ENCODE peak calls at places on chromosomes 12 and 14, in seven cellular contexts. One of them, this sample, is unnamed.

GRCh38 chr14:54177861-54178591 is 218.8 kb upstream of the CDKN3 start:
- DNase-seq in heart right ventricle: no peak
- DNase-seq in endothelial cell: no peak
- DNase-seq in A549: no peak
- DNase-seq in HFFc6: no peak
- DNase-seq in pancreas: no peak
- DNase-seq in astrocyte: peak
- DNase-seq in this sample: no peak

GRCh38 chr12:108810636-108811035 is 46.7 kb downstream of the SSH1 start:
- DNase-seq in heart right ventricle: no peak
- DNase-seq in endothelial cell: no peak
- DNase-seq in A549: no peak
- DNase-seq in HFFc6: no peak
- DNase-seq in pancreas: no peak
- DNase-seq in astrocyte: no peak
- DNase-seq in this sample: no peak

GRCh38 chr14:74933925-74934435 is 10.9 kb upstream of the RPS6KL1 start:
- DNase-seq in heart right ventricle: no peak
- DNase-seq in endothelial cell: no peak
- DNase-seq in A549: no peak
- DNase-seq in HFFc6: no peak
- DNase-seq in pancreas: no peak
- DNase-seq in astrocyte: no peak
- DNase-seq in this sample: no peak

GRCh38 chr12:84954415-84954814 is 41.8 kb upstream of the SLC6A15 start:
- DNase-seq in heart right ventricle: no peak
- DNase-seq in endothelial cell: no peak
- DNase-seq in A549: no peak
- DNase-seq in HFFc6: no peak
- DNase-seq in pancreas: no peak
- DNase-seq in astrocyte: no peak
- DNase-seq in this sample: no peak

GRCh38 chr14:24612186-24612585 is 2.7 kb upstream of the GZMH start:
- DNase-seq in heart right ventricle: no peak
- DNase-seq in endothelial cell: no peak
- DNase-seq in A549: no peak
- DNase-seq in HFFc6: no peak
- DNase-seq in pancreas: no peak
- DNase-seq in astrocyte: no peak
- DNase-seq in this sample: no peak

GRCh38 chr12:122028165-122028591 is 6.5 kb downstream of the BCL7A start:
- DNase-seq in heart right ventricle: no peak
- DNase-seq in endothelial cell: no peak
- DNase-seq in A549: no peak
- DNase-seq in HFFc6: no peak
- DNase-seq in pancreas: no peak
- DNase-seq in astrocyte: peak
- DNase-seq in this sample: no peak

GRCh38 chr12:6323340-6323994 is 13.0 kb downstream of the PLEKHG6 start:
- DNase-seq in heart right ventricle: peak
- DNase-seq in endothelial cell: peak
- DNase-seq in A549: peak
- DNase-seq in HFFc6: peak
- DNase-seq in pancreas: peak
- DNase-seq in astrocyte: peak
- DNase-seq in this sample: peak

GRCh38 chr14:78313499-78313898 is 143.3 kb downstream of the NRXN3 start:
- DNase-seq in heart right ventricle: no peak
- DNase-seq in endothelial cell: no peak
- DNase-seq in A549: no peak
- DNase-seq in HFFc6: no peak
- DNase-seq in pancreas: no peak
- DNase-seq in astrocyte: no peak
- DNase-seq in this sample: no peak

GRCh38 chr12:122669397-122670070 is 33.6 kb downstream of the HCAR2 start:
- DNase-seq in heart right ventricle: no peak
- DNase-seq in endothelial cell: no peak
- DNase-seq in A549: no peak
- DNase-seq in HFFc6: peak
- DNase-seq in pancreas: no peak
- DNase-seq in astrocyte: peak
- DNase-seq in this sample: no peak

GRCh38 chr14:99042376-99043257 is 229.4 kb downstream of the BCL11B start:
- DNase-seq in heart right ventricle: no peak
- DNase-seq in endothelial cell: no peak
- DNase-seq in A549: no peak
- DNase-seq in HFFc6: no peak
- DNase-seq in pancreas: no peak
- DNase-seq in astrocyte: no peak
- DNase-seq in this sample: no peak

GRCh38 chr14:69153848-69154208 is 909 bp upstream of the DCAF5 start:
- DNase-seq in heart right ventricle: peak
- DNase-seq in endothelial cell: no peak
- DNase-seq in A549: no peak
- DNase-seq in HFFc6: peak
- DNase-seq in pancreas: peak
- DNase-seq in astrocyte: peak
- DNase-seq in this sample: no peak

GRCh38 chr14:69152944-69153847 is at the start of gene DCAF5:
- DNase-seq in heart right ventricle: peak
- DNase-seq in endothelial cell: peak
- DNase-seq in A549: peak
- DNase-seq in HFFc6: peak
- DNase-seq in pancreas: peak
- DNase-seq in astrocyte: peak
- DNase-seq in this sample: peak

GRCh38 chr14:69152181-69152943 is 557 bp downstream of the DCAF5 start:
- DNase-seq in heart right ventricle: peak
- DNase-seq in endothelial cell: peak
- DNase-seq in A549: no peak
- DNase-seq in HFFc6: no peak
- DNase-seq in pancreas: peak
- DNase-seq in astrocyte: peak
- DNase-seq in this sample: peak

GRCh38 chr14:69156224-69156623 is 3.3 kb upstream of the DCAF5 start:
- DNase-seq in heart right ventricle: no peak
- DNase-seq in endothelial cell: no peak
- DNase-seq in A549: no peak
- DNase-seq in HFFc6: no peak
- DNase-seq in pancreas: no peak
- DNase-seq in astrocyte: no peak
- DNase-seq in this sample: no peak

DNA sequence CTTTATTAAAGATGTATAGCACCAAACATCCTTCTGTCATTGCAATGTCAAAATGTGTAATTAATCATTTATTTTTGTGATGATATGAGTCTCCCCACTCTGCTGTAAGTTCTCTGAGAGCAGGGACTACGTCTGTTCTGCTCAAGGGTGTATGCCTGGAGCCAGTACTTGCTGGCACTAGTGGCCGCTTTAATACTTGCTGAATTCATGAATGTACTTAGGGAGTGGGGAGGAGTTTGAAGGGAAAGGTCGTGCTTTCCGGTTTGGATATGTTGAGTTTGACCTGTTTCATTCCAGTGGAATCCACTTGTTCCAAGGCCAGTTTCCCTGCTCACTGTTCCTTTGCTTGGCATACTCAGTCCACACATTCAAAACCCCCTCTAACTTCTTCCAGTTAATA is 1.9 kb upstream of the DCAF5 start:
- DNase-seq in heart right ventricle: no peak
- DNase-seq in endothelial cell: no peak
- DNase-seq in A549: peak
- DNase-seq in HFFc6: no peak
- DNase-seq in pancreas: peak
- DNase-seq in astrocyte: peak
- DNase-seq in this sample: no peak
- TF ChIP-seq CTCF in heart right ventricle: no peak
- TF ChIP-seq CTCF in endothelial cell: no peak
- TF ChIP-seq CTCF in A549: no peak
- TF ChIP-seq CTCF in HFFc6: no peak
- TF ChIP-seq CTCF in pancreas: no peak
- TF ChIP-seq CTCF in astrocyte: no peak
- TF ChIP-seq CTCF in this sample: no peak

DNA sequence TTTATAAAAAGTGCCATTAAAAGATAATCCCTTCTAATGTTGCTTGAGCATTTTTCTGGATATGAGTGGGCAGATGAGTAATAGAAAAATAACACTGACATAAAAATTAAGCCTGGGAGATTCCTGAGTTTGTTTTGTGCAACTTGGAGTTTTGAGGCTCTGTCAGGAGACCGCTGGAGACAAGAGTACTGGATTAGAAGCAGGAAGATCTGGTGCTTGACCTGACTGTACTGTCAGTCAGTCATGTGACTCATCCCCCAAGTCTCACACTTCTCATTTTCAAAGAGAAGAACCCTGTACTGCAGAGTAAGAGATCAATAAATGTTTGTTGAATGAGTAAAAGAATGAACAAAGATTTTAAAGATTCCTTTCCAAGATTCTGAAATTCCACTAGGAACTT is 29.4 kb downstream of the ANO4 start:
- DNase-seq in heart right ventricle: no peak
- DNase-seq in endothelial cell: no peak
- DNase-seq in A549: no peak
- DNase-seq in HFFc6: peak
- DNase-seq in pancreas: no peak
- DNase-seq in astrocyte: no peak
- DNase-seq in this sample: no peak
- TF ChIP-seq CTCF in heart right ventricle: no peak
- TF ChIP-seq CTCF in endothelial cell: no peak
- TF ChIP-seq CTCF in A549: no peak
- TF ChIP-seq CTCF in HFFc6: no peak
- TF ChIP-seq CTCF in pancreas: no peak
- TF ChIP-seq CTCF in astrocyte: no peak
- TF ChIP-seq CTCF in this sample: no peak

GRCh38 chr12:49400304-49400703 is 33.0 kb downstream of the SPATS2 start:
- DNase-seq in heart right ventricle: no peak
- DNase-seq in endothelial cell: no peak
- DNase-seq in A549: no peak
- DNase-seq in HFFc6: no peak
- DNase-seq in pancreas: no peak
- DNase-seq in astrocyte: no peak
- DNase-seq in this sample: no peak
- TF ChIP-seq CTCF in heart right ventricle: no peak
- TF ChIP-seq CTCF in endothelial cell: no peak
- TF ChIP-seq CTCF in A549: no peak
- TF ChIP-seq CTCF in HFFc6: no peak
- TF ChIP-seq CTCF in pancreas: no peak
- TF ChIP-seq CTCF in astrocyte: no peak
- TF ChIP-seq CTCF in this sample: no peak

DNA sequence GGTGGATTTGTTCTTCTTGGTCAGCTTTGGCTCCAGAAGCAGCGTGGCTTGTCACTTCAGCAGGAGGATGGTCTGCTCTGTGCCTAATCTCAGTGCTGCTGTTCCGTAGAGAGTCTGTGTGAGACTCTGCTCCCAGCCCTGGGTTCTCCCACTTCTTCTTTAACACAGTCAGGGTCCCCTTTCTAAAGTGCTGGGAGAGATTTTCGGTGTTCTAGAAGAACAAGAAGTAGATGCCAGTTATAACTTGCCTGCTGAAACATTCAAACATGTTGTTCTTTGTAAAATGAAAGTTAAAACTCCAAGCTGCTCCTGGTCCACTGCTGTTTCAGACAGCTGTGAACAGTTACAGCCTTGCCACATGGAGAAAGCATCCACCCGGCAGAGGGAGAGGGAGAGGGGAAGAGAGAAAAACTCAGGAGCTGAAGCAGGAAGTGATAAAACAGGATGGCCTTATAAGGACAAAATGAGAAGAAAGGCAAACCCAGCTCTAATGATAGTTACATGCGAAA is 55.2 kb upstream of the CERS5 start:
- DNase-seq in heart right ventricle: peak
- DNase-seq in endothelial cell: peak
- DNase-seq in A549: no peak
- DNase-seq in HFFc6: peak
- DNase-seq in pancreas: no peak
- DNase-seq in astrocyte: peak
- DNase-seq in this sample: no peak
- TF ChIP-seq CTCF in heart right ventricle: peak
- TF ChIP-seq CTCF in endothelial cell: no peak
- TF ChIP-seq CTCF in A549: no peak
- TF ChIP-seq CTCF in HFFc6: peak
- TF ChIP-seq CTCF in pancreas: no peak
- TF ChIP-seq CTCF in astrocyte: peak
- TF ChIP-seq CTCF in this sample: no peak